ENCODE peak calls at places on chromosomes 5 and 9, in five cellular contexts. T, I, G, C and M are unnamed samples.

GRCh38 chr9:105959491-105959890 is 265.1 kb downstream of the TMEM38B start:
- DNase-seq in T (no peak), C (no peak), G (no peak), I (no peak), M (no peak)

GRCh38 chr9:112012026-112012902 is 115.7 kb downstream of the UGCG start:
- DNase-seq in I (no peak), G (no peak), C (peak; percentile 66), T (no peak), M (peak; percentile 42)

GRCh38 chr5:6773342-6774035 is 60.3 kb downstream of the TENT4A start:
- DNase-seq in T (no peak), I (no peak), G (no peak), C (no peak), M (no peak)

GRCh38 chr5:51347704-51348103 is 35.5 kb upstream of the ISL1 start:
- DNase-seq in T (no peak), C (peak; percentile 4), G (no peak), I (no peak), M (no peak)

GRCh38 chr9:120944434-120945125 is 18.0 kb upstream of the TRAF1 start:
- DNase-seq in I (no peak), T (no peak), G (no peak), C (no peak), M (peak; percentile 59)

GRCh38 chr5:138352722-138353549 is 451 bp downstream of the KDM3B start:
- DNase-seq in G (no peak), C (peak; percentile 26), I (peak; percentile 82), T (peak; percentile 58), M (peak; percentile 61)

GRCh38 chr9:6811436-6811835 is 53.7 kb downstream of the KDM4C start:
- DNase-seq in G (no peak), I (no peak), C (no peak), T (no peak), M (no peak)

GRCh38 chr9:31677877-31678276 is 706.6 kb upstream of the ACO1 start:
- DNase-seq in I (no peak), C (no peak), G (no peak), T (no peak), M (no peak)

GRCh38 chr5:169433221-169433651 is 132.3 kb upstream of the SLIT3 start:
- DNase-seq in I (no peak), C (no peak), T (no peak), G (no peak), M (no peak)

GRCh38 chr9:80649001-80649420 is 1040.3 kb downstream of the TLE1 start:
- DNase-seq in G (no peak), I (no peak), T (no peak), C (no peak), M (no peak)

GRCh38 chr5:118981783-118982182 is 6.6 kb downstream of the DTWD2 start:
- DNase-seq in G (no peak), T (no peak), C (no peak), I (no peak), M (no peak)

GRCh38 chr9:69308217-69308931 is 16.6 kb upstream of the ENTREP1 start:
- DNase-seq in T (no peak), G (no peak), I (no peak), C (no peak), M (no peak)

GRCh38 chr9:114880276-114880891 is 50.0 kb downstream of the TNFSF8 start:
- DNase-seq in T (no peak), G (no peak), C (no peak), I (no peak), M (no peak)

GRCh38 chr5:56853710-56854109 is 38.4 kb downstream of the MAP3K1 start:
- DNase-seq in G (no peak), I (no peak), T (no peak), C (no peak), M (no peak)

GRCh38 chr9:37331871-37332270 is 90.6 kb upstream of the GRHPR start:
- DNase-seq in T (no peak), I (no peak), G (no peak), C (no peak), M (no peak)

GRCh38 chr5:53023969-53024368 is 34.8 kb downstream of the ITGA2 start:
- DNase-seq in T (no peak), C (no peak), G (no peak), I (no peak), M (no peak)

GRCh38 chr5:108398964-108399363 is 17.1 kb upstream of the FBXL17 start:
- DNase-seq in G (no peak), I (no peak), T (no peak), C (no peak), M (no peak)

GRCh38 chr9:131478421-131478868 is 24.3 kb upstream of the POMT1 start:
- DNase-seq in G (peak; percentile 33), I (peak; percentile 57), T (peak; percentile 61), C (peak; percentile 46), M (no peak)

GRCh38 chr9:35611230-35611797 is 6.3 kb downstream of the TESK1 start:
- DNase-seq in T (no peak), C (peak; percentile 17), I (peak; percentile 35), G (no peak), M (peak; percentile 46)

GRCh38 chr9:33719581-33720374 is 75.6 kb upstream of the PRSS3 start:
- DNase-seq in I (peak; percentile 37), C (peak; percentile 16), G (no peak), T (no peak), M (no peak)

DNA sequence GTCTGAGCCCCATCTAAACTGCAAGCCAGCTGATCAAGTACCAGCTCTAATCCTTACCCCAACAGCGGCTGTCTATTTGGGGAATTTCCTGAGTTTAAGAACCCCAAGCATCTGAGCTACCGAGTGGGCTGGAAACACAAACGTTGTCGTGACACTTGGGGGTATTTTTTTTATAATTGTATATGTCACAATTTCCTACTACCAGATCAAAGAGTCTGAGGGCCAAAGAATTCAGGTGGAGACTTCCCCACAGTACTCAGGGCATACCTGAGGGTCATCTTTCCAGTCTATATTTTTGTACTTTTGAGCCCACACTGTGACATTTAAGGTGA is 42.8 kb downstream of the PTTG1 start:
- DNase-seq in T (no peak), C (no peak), I (no peak), G (no peak), M (no peak)
- TF ChIP-seq TAF1 in T (no peak), C (no peak), I (no peak), G (no peak), M (no peak)

GRCh38 chr9:70407081-70407503 is 7.4 kb downstream of the KLF9 start:
- DNase-seq in G (no peak), T (no peak), C (no peak), I (no peak), M (no peak)

GRCh38 chr9:70409280-70409679 is 5.2 kb downstream of the KLF9 start:
- DNase-seq in T (no peak), I (no peak), G (no peak), C (no peak), M (no peak)

GRCh38 chr9:70409800-70410199 is 4.7 kb downstream of the KLF9 start:
- DNase-seq in C (no peak), T (no peak), I (no peak), G (no peak), M (no peak)

GRCh38 chr9:70410368-70410767 is 4.1 kb downstream of the KLF9 start:
- DNase-seq in C (no peak), G (no peak), T (no peak), I (no peak), M (no peak)

DNA sequence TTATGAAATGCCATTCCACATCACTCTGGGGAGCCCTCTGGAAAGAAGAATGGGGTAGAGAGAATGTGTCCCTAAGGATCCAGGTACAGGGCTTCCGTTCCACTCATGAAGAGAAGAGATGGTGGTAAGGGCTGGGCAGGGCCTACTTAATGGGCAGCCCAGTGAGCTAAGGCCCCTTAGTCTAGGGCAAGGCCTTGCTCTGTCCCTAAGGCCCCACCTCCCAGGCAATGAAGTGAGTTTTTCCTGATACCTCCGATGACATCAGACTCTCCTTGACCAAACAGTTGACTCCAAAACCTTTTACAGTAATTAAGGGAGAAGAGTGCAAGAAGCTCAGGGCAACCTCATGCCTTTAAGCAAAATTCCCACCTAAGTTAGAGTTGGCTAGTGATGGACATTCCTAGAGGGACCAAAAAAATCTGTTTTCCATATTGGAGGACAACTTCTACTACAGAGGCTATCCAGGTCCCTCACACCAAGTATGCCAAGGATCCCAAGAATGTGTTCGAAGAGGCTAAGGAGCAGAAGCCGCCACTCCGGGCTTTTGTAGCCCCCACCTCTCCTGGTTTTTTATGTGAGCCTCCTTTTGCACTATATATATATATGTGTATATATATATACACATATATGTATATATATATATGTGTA is 5.9 kb downstream of the KLF9 start:
- DNase-seq in T (no peak), I (no peak), C (no peak), G (no peak), M (no peak)
- TF ChIP-seq POLR2AphosphoS5 in T (no peak), I (no peak), C (no peak), G (no peak), M (no peak)

GRCh38 chr5:15502208-15502607 is 2.2 kb downstream of the FBXL7 start:
- DNase-seq in C (no peak), G (no peak), T (no peak), I (no peak), M (no peak)
- TF ChIP-seq POLR2A in C (no peak), G (no peak), T (no peak), I (no peak), M (no peak)

GRCh38 chr5:133643365-133643764 is 31.0 kb upstream of the FSTL4 start:
- DNase-seq in I (no peak), C (no peak), T (no peak), G (no peak), M (no peak)
- TF ChIP-seq TAF1 in I (no peak), C (no peak), T (no peak), G (no peak), M (no peak)

GRCh38 chr5:92017786-92018185 is 634.7 kb upstream of the ARRDC3 start:
- DNase-seq in I (no peak), T (no peak), C (no peak), G (no peak), M (no peak)
- TF ChIP-seq POLR2AphosphoS5 in I (no peak), T (no peak), C (no peak), G (no peak), M (no peak)

GRCh38 chr5:35617435-35618296 is at the start of gene SPEF2:
- DNase-seq in G (peak; percentile 86), T (peak; percentile 38), C (peak; percentile 84), I (no peak), M (peak; percentile 38)
- TF ChIP-seq POLR2A in G (no peak), T (no peak), C (no peak), I (no peak), M (no peak)

GRCh38 chr5:115465416-115465815 is 79.2 kb downstream of the FEM1C start:
- DNase-seq in C (no peak), T (no peak), G (no peak), I (no peak), M (no peak)
- TF ChIP-seq TAF1 in C (no peak), T (no peak), G (no peak), I (no peak), M (no peak)

DNA sequence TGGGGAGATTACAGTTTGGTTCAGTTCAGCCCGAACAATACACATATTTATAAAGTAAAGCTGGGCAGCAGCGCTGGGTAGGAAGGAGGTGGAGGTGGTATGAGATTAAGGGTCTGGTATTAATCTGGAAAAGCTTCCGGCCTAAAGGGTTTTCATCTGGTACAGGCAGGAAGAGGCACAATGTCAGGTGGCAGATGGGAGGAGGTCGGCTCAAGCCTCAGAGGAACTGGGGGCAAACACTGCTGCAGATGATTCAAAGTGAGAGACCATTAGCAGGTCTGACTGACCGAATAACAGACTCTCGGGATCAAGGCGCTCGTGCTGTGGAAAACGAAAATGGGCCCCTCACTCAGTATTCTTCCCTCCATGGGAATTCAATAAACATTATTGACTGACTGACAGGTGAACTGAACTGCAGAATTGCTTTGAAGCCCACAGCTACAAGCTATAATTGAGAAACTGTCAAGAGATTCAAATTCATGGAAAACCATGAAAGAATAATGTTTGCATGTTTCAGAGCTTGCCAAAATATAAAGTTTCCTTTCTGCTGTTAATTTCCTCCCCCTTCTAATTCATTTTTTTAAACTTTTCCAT is 75.3 kb downstream of the TMEM167A start:
- DNase-seq in C (no peak), I (no peak), G (no peak), T (no peak), M (no peak)
- TF ChIP-seq POLR2AphosphoS5 in C (no peak), I (no peak), G (no peak), T (no peak), M (no peak)